ENCODE peak calls at places on chromosomes 2 and 18, in four cellular contexts. One of them, this sample, is unnamed.

GRCh38 chr18:9698497-9698896 is 9.6 kb upstream of the RAB31 start:
- DNase-seq in colonic mucosa: no peak
- DNase-seq in T-helper 1 cell: no peak
- DNase-seq in GM13976: no peak
- DNase-seq in this sample: no peak

GRCh38 chr2:106030287-106031268 is 163.5 kb downstream of the UXS1 start:
- DNase-seq in T-helper 1 cell: no peak
- DNase-seq in colonic mucosa: peak; percentile 30
- DNase-seq in GM13976: peak; percentile 29
- DNase-seq in this sample: peak; percentile 32

GRCh38 chr2:209395232-209395631 is 28.6 kb upstream of the MAP2 start:
- DNase-seq in T-helper 1 cell: no peak
- DNase-seq in GM13976: no peak
- DNase-seq in colonic mucosa: no peak
- DNase-seq in this sample: no peak

GRCh38 chr2:207330912-207331311 is 165.2 kb upstream of the KLF7 start:
- DNase-seq in GM13976: no peak
- DNase-seq in colonic mucosa: no peak
- DNase-seq in T-helper 1 cell: no peak
- DNase-seq in this sample: no peak

GRCh38 chr2:235639387-235639786 is 145.5 kb downstream of the AGAP1 start:
- DNase-seq in colonic mucosa: peak; percentile 52
- DNase-seq in T-helper 1 cell: no peak
- DNase-seq in GM13976: no peak
- DNase-seq in this sample: peak; percentile 35

GRCh38 chr2:204072443-204073324 is 136.1 kb downstream of the ICOS start:
- DNase-seq in GM13976: peak; percentile 36
- DNase-seq in colonic mucosa: peak; percentile 62
- DNase-seq in T-helper 1 cell: peak; percentile 23
- DNase-seq in this sample: peak; percentile 59

GRCh38 chr2:109497911-109498870 is 115.6 kb downstream of the SEPTIN10 start:
- DNase-seq in GM13976: no peak
- DNase-seq in colonic mucosa: no peak
- DNase-seq in T-helper 1 cell: no peak
- DNase-seq in this sample: no peak

GRCh38 chr2:188369365-188369764 is 77.7 kb downstream of the GULP1 start:
- DNase-seq in T-helper 1 cell: no peak
- DNase-seq in colonic mucosa: peak; percentile 36
- DNase-seq in GM13976: peak; percentile 44
- DNase-seq in this sample: no peak

GRCh38 chr18:79784965-79785770 is 12.6 kb upstream of the KCNG2 start:
- DNase-seq in GM13976: no peak
- DNase-seq in colonic mucosa: no peak
- DNase-seq in T-helper 1 cell: no peak
- DNase-seq in this sample: peak; percentile 49

GRCh38 chr2:101327863-101328394 is 19.4 kb upstream of the RNF149 start:
- DNase-seq in GM13976: no peak
- DNase-seq in T-helper 1 cell: no peak
- DNase-seq in colonic mucosa: peak; percentile 86
- DNase-seq in this sample: peak; percentile 85

GRCh38 chr2:30266051-30266621 is 34.8 kb downstream of the LBH start:
- DNase-seq in GM13976: no peak
- DNase-seq in T-helper 1 cell: peak; percentile 46
- DNase-seq in colonic mucosa: no peak
- DNase-seq in this sample: peak; percentile 32

GRCh38 chr2:37283207-37283606 is 41.4 kb downstream of the PRKD3 start:
- DNase-seq in T-helper 1 cell: no peak
- DNase-seq in colonic mucosa: no peak
- DNase-seq in GM13976: no peak
- DNase-seq in this sample: no peak